ENCODE peak calls at places on chromosomes 13 and 19, in eight cellular contexts. Z is ovary, J is kidney epithelial cell, M is IMR-90, B is fibroblast of pulmonary artery, O is cardiac fibroblast, E is progenitor cell of endocrine pancreas, S is fibroblast of the aortic adventitia. X is an unnamed sample.

GRCh38 chr19:38615007-38615581 is 2.7 kb downstream of the MAP4K1 start:
- DNase-seq in Z (no peak), J (no peak), M (no peak), B (no peak), O (no peak), E (no peak), S (no peak), X (no peak)

GRCh38 chr19:35913589-35913988 is 5.5 kb upstream of the TYROBP start:
- DNase-seq in Z (no peak), J (no peak), M (peak; percentile 80), B (no peak), O (no peak), E (no peak), S (no peak), X (no peak)

GRCh38 chr13:24270639-24271131 is 38.7 kb upstream of the C1QTNF9 start:
- DNase-seq in Z (peak; percentile 61), J (no peak), M (peak; percentile 47), B (peak; percentile 47), O (peak; percentile 75), E (no peak), S (peak; percentile 61), X (no peak)

GRCh38 chr19:39390460-39390758 is 497 bp downstream of the PAF1 start:
- DNase-seq in Z (peak; percentile 81), J (no peak), M (no peak), B (no peak), O (no peak), E (no peak), S (no peak), X (no peak)

GRCh38 chr19:28207244-28207643 is 1005.7 kb downstream of the UQCRFS1 start:
- DNase-seq in Z (no peak), J (no peak), M (no peak), B (no peak), O (no peak), E (no peak), S (no peak), X (no peak)

GRCh38 chr13:45367995-45368394 is 27.0 kb upstream of the TPT1 start:
- DNase-seq in Z (no peak), J (peak; percentile 34), M (no peak), B (no peak), O (no peak), E (no peak), S (no peak), X (no peak)

GRCh38 chr13:37107868-37108267 is 2.4 kb upstream of the CSNK1A1L start:
- DNase-seq in Z (no peak), J (no peak), M (no peak), B (no peak), O (no peak), E (no peak), S (no peak), X (no peak)

GRCh38 chr13:113845723-113846638 is 17.9 kb downstream of the GAS6 start:
- DNase-seq in Z (no peak), J (no peak), M (no peak), B (no peak), O (no peak), E (no peak), S (no peak), X (no peak)

GRCh38 chr13:111652676-111653075 is 332.2 kb downstream of the TEX29 start:
- DNase-seq in Z (no peak), J (no peak), M (no peak), B (no peak), O (no peak), E (no peak), S (no peak), X (no peak)

GRCh38 chr13:29548722-29549446 is 46.6 kb downstream of the SLC7A1 start:
- DNase-seq in Z (no peak), J (peak; percentile 77), M (peak; percentile 39), B (peak; percentile 39), O (peak; percentile 28), E (no peak), S (peak; percentile 30), X (no peak)

GRCh38 chr13:94596575-94596971 is 621 bp upstream of the TGDS start:
- DNase-seq in Z (no peak), J (no peak), M (no peak), B (no peak), O (no peak), E (no peak), S (no peak), X (no peak)

GRCh38 chr19:37007587-37008220 is 70.5 kb upstream of the ZNF420 start:
- DNase-seq in Z (peak; percentile 53), J (no peak), M (no peak), B (peak; percentile 61), O (peak; percentile 69), E (no peak), S (no peak), X (peak; percentile 31)

GRCh38 chr19:17103177-17103576 is 27.6 kb downstream of the MYO9B start:
- DNase-seq in Z (no peak), J (no peak), M (peak; percentile 45), B (peak; percentile 60), O (peak; percentile 68), E (no peak), S (peak; percentile 47), X (no peak)

GRCh38 chr19:14555918-14556661 is 15.8 kb downstream of the NDUFB7 start:
- DNase-seq in Z (no peak), J (no peak), M (peak; percentile 34), B (no peak), O (peak; percentile 62), E (no peak), S (no peak), X (no peak)

GRCh38 chr19:34336781-34337271 is 28.2 kb upstream of the GPI start:
- DNase-seq in Z (no peak), J (no peak), M (peak; percentile 47), B (peak; percentile 62), O (peak; percentile 62), E (no peak), S (peak; percentile 67), X (no peak)

GRCh38 chr13:101917833-101918755 is 465.6 kb downstream of the ITGBL1 start:
- DNase-seq in Z (no peak), J (no peak), M (no peak), B (no peak), O (no peak), E (no peak), S (no peak), X (no peak)

GRCh38 chr19:45144431-45145269 is 16.1 kb downstream of the NKPD1 start:
- DNase-seq in Z (no peak), J (no peak), M (no peak), B (no peak), O (no peak), E (no peak), S (no peak), X (no peak)

GRCh38 chr19:13398780-13399726 is 107.2 kb downstream of the CACNA1A start:
- DNase-seq in Z (no peak), J (peak; percentile 68), M (peak; percentile 93), B (peak; percentile 93), O (peak; percentile 97), E (no peak), S (peak; percentile 95), X (no peak)

GRCh38 chr19:52789440-52789839 is 2.8 kb upstream of the ZNF600 start:
- DNase-seq in Z (no peak), J (no peak), M (no peak), B (no peak), O (no peak), E (no peak), S (no peak), X (no peak)

GRCh38 chr13:79860757-79861156 is 379.8 kb downstream of the NDFIP2 start:
- DNase-seq in Z (no peak), J (no peak), M (no peak), B (no peak), O (no peak), E (no peak), S (no peak), X (no peak)

GRCh38 chr13:45833242-45833641 is 18.3 kb downstream of the SIAH3 start:
- DNase-seq in Z (no peak), J (no peak), M (no peak), B (no peak), O (no peak), E (no peak), S (peak; percentile 22), X (no peak)

GRCh38 chr19:6773323-6773931 is 919 bp downstream of the VAV1 start:
- DNase-seq in Z (no peak), J (no peak), M (no peak), B (no peak), O (no peak), E (no peak), S (no peak), X (peak; percentile 60)

GRCh38 chr13:46386996-46387851 is at the start of gene RUBCNL:
- DNase-seq in Z (no peak), J (no peak), M (no peak), B (no peak), O (peak; percentile 51), E (peak; percentile 24), S (no peak), X (peak; percentile 69)

GRCh38 chr13:58406545-58406944 is 775.0 kb downstream of the PCDH17 start:
- DNase-seq in Z (no peak), J (no peak), M (no peak), B (no peak), O (no peak), E (no peak), S (no peak), X (no peak)

GRCh38 chr19:3507371-3508120 is 1.4 kb downstream of the FZR1 start:
- DNase-seq in Z (peak; percentile 51), J (no peak), M (no peak), B (no peak), O (peak; percentile 10), E (no peak), S (no peak), X (no peak)

DNA sequence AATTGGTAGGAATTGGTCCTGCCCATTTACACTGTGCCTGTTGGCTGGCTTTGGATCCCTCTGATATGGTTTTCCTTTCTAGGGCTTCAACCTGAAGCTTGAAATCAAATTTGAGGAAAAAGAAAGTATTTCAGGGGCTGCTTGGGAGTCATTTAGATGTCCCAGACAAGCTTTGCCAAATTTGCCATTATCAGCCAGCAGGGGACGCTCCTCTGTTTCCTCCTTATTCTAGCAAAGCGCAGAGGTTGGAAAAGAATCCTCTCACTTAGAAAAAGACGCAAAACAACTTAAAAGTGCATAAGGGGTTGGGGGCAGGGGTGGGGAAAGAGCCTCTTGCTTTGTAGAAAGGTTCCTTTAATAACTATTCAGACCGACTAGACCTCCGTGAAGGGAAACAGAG is 1211.1 kb upstream of the PCDH20 start:
- DNase-seq in Z (no peak), J (no peak), M (no peak), B (no peak), O (no peak), E (no peak), S (no peak), X (no peak)
- TF ChIP-seq CTCF in Z (no peak), J (peak; percentile 27), M (peak; percentile 16), B (no peak), O (no peak), E (peak; percentile 12), S (no peak), X (no peak)

GRCh38 chr19:8552810-8553209 is 24.4 kb downstream of the MYO1F start:
- DNase-seq in Z (no peak), J (no peak), M (peak; percentile 62), B (peak; percentile 51), O (peak; percentile 43), E (no peak), S (peak; percentile 27), X (no peak)
- TF ChIP-seq CTCF in Z (no peak), J (no peak), M (no peak), B (no peak), O (no peak), E (no peak), S (no peak), X (no peak)

GRCh38 chr13:91272235-91272777 is 75.2 kb upstream of the MIR17HG start:
- DNase-seq in Z (no peak), J (no peak), M (no peak), B (no peak), O (no peak), E (no peak), S (no peak), X (no peak)
- TF ChIP-seq CTCF in Z (no peak), J (no peak), M (no peak), B (no peak), O (no peak), E (no peak), S (no peak), X (no peak)

GRCh38 chr13:110444226-110444653 is 117.3 kb downstream of the RAB20 start:
- DNase-seq in Z (peak; percentile 62), J (no peak), M (peak; percentile 20), B (peak; percentile 45), O (peak; percentile 76), E (no peak), S (peak; percentile 61), X (no peak)
- TF ChIP-seq CTCF in Z (peak; percentile 59), J (no peak), M (peak; percentile 4), B (peak; percentile 21), O (peak; percentile 41), E (no peak), S (peak; percentile 41), X (no peak)